ENCODE peak calls at places on chromosome 3, in six cellular contexts. U, Q, D, N, T and O are unnamed samples.

GRCh38 chr3:9279959-9280358 is 30.5 kb upstream of the SRGAP3 start:
- DNase-seq in T (no peak), Q (peak; percentile 66), N (no peak), D (no peak), U (no peak), O (no peak)

GRCh38 chr3:125105116-125105515 is 49.3 kb upstream of the HEG1 start:
- DNase-seq in D (no peak), T (no peak), N (no peak), Q (no peak), U (no peak), O (no peak)

GRCh38 chr3:31704651-31705179 is 172.0 kb downstream of the STT3B start:
- DNase-seq in Q (peak; percentile 62), D (no peak), N (peak; percentile 60), U (peak; percentile 68), T (peak; percentile 75), O (no peak)

GRCh38 chr3:10371167-10371566 is 50.3 kb upstream of the SEC13 start:
- DNase-seq in Q (no peak), D (no peak), U (no peak), N (no peak), T (no peak), O (no peak)

GRCh38 chr3:180680097-180680430 is 775 bp upstream of the CCDC39 start:
- DNase-seq in D (no peak), U (peak; percentile 63), Q (peak; percentile 36), N (peak; percentile 5), T (peak; percentile 33), O (peak; percentile 25)

GRCh38 chr3:167300210-167300609 is 79.9 kb downstream of the ZBBX start:
- DNase-seq in U (no peak), D (no peak), Q (no peak), T (no peak), N (no peak), O (no peak)

GRCh38 chr3:28912120-28912885 is 368.6 kb upstream of the RBMS3 start:
- DNase-seq in Q (peak; percentile 73), T (no peak), D (no peak), U (no peak), N (no peak), O (no peak)

GRCh38 chr3:134378818-134379217 is 4.6 kb upstream of the AMOTL2 start:
- DNase-seq in T (no peak), D (no peak), N (no peak), Q (no peak), U (no peak), O (no peak)

GRCh38 chr3:129486057-129487035 is 42.1 kb upstream of the RHO start:
- DNase-seq in N (peak; percentile 78), U (no peak), T (no peak), Q (peak; percentile 86), D (no peak), O (no peak)

GRCh38 chr3:181868576-181868975 is 156.9 kb downstream of the SOX2 start:
- DNase-seq in T (no peak), N (no peak), Q (no peak), D (no peak), U (no peak), O (no peak)

GRCh38 chr3:145807990-145808389 is 353.0 kb downstream of the PLOD2 start:
- DNase-seq in Q (peak; percentile 16), U (no peak), N (peak; percentile 5), T (no peak), D (no peak), O (peak; percentile 21)

GRCh38 chr3:172616061-172616461 is 92.8 kb upstream of the TNFSF10 start:
- DNase-seq in N (no peak), Q (peak; percentile 4), T (no peak), U (no peak), D (no peak), O (no peak)

GRCh38 chr3:63972196-63972595 is 51.1 kb downstream of the PSMD6 start:
- DNase-seq in Q (peak; percentile 84), T (no peak), D (no peak), N (no peak), U (no peak), O (no peak)

GRCh38 chr3:105584351-105584790 is 217.7 kb downstream of the ALCAM start:
- DNase-seq in Q (peak; percentile 40), T (no peak), U (no peak), N (no peak), D (no peak), O (no peak)

GRCh38 chr3:31391150-31391549 is 141.6 kb upstream of the STT3B start:
- DNase-seq in Q (no peak), T (no peak), N (no peak), D (no peak), U (no peak), O (peak; percentile 41)

GRCh38 chr3:192409203-192409837 is 318.0 kb downstream of the FGF12 start:
- DNase-seq in Q (no peak), N (no peak), T (no peak), D (no peak), U (no peak), O (peak; percentile 40)